ENCODE peak calls at places on chromosomes 11 and 22, in seven cellular contexts. W is ACHN, H is cardiac fibroblast, J is dermis blood vessel endothelial cell, I is coronary artery, A is IMR-90, Q is cardiac muscle cell. R is an unnamed sample.

GRCh38 chr22:49979587-49980264 is 19.2 kb downstream of the PIM3 start:
- DNase-seq in W (peak; percentile 52), H (peak; percentile 64), J (peak; percentile 78), I (no peak), A (no peak), Q (peak; percentile 60), R (peak; percentile 33)

GRCh38 chr11:35488117-35488516 is 37.3 kb downstream of the PAMR1 start:
- DNase-seq in W (no peak), H (peak; percentile 39), J (no peak), I (no peak), A (peak; percentile 49), Q (peak; percentile 59), R (no peak)

GRCh38 chr11:11988099-11988651 is 20.3 kb downstream of the DKK3 start:
- DNase-seq in W (peak; percentile 30), H (peak; percentile 52), J (peak; percentile 87), I (no peak), A (peak; percentile 87), Q (no peak), R (no peak)

GRCh38 chr11:75673977-75674582 is 5.2 kb upstream of the MAP6 start:
- DNase-seq in W (peak; percentile 86), H (peak; percentile 93), J (peak; percentile 70), I (no peak), A (peak; percentile 56), Q (peak; percentile 81), R (no peak)

GRCh38 chr11:30392221-30392784 is 69.4 kb downstream of the ARL14EP start:
- DNase-seq in W (no peak), H (no peak), J (no peak), I (no peak), A (no peak), Q (peak; percentile 37), R (no peak)

GRCh38 chr22:40367342-40367741 is 3.1 kb upstream of the SGSM3 start:
- DNase-seq in W (no peak), H (no peak), J (no peak), I (no peak), A (no peak), Q (no peak), R (no peak)

GRCh38 chr11:86151188-86152005 is 82.5 kb upstream of the PICALM start:
- DNase-seq in W (peak; percentile 43), H (peak; percentile 56), J (peak; percentile 45), I (peak; percentile 87), A (peak; percentile 23), Q (peak; percentile 25), R (no peak)

GRCh38 chr11:1785749-1786261 is 22.1 kb upstream of the CTSD start:
- DNase-seq in W (no peak), H (no peak), J (no peak), I (no peak), A (no peak), Q (no peak), R (no peak)

R was measured in A549.